ENCODE peak calls at places on chromosomes 7 and 10, in six cellular contexts. One of them, this sample, is unnamed. For H3K36me3, the result is how much of the 10 kb centered on the place peaks cover.

GRCh38 chr7:11026452-11027359 is 53.0 kb downstream of the PHF14 start:
- DNase-seq in trophoblast cell: no peak
- DNase-seq in neuronal stem cell: no peak
- DNase-seq in IMR-90: peak
- DNase-seq in H1: no peak
- DNase-seq in mesendoderm: no peak
- DNase-seq in this sample: no peak

GRCh38 chr10:101011517-101012423 is 12.2 kb downstream of the LZTS2 start:
- DNase-seq in IMR-90: peak
- DNase-seq in mesendoderm: peak
- DNase-seq in neuronal stem cell: no peak
- DNase-seq in trophoblast cell: peak
- DNase-seq in H1: no peak
- DNase-seq in this sample: peak

GRCh38 chr10:121188005-121188404 is 336.8 kb downstream of the WDR11 start:
- DNase-seq in H1: no peak
- DNase-seq in mesendoderm: peak
- DNase-seq in IMR-90: no peak
- DNase-seq in trophoblast cell: no peak
- DNase-seq in neuronal stem cell: no peak
- DNase-seq in this sample: no peak

GRCh38 chr7:124700655-124701054 is 64.9 kb downstream of the GPR37 start:
- DNase-seq in mesendoderm: no peak
- DNase-seq in trophoblast cell: peak
- DNase-seq in neuronal stem cell: no peak
- DNase-seq in H1: no peak
- DNase-seq in IMR-90: peak
- DNase-seq in this sample: peak

GRCh38 chr7:2198206-2198605 is 34.5 kb downstream of the MAD1L1 start:
- DNase-seq in H1: no peak
- DNase-seq in neuronal stem cell: no peak
- DNase-seq in trophoblast cell: no peak
- DNase-seq in IMR-90: no peak
- DNase-seq in mesendoderm: no peak
- DNase-seq in this sample: no peak

GRCh38 chr7:98569606-98570337 is 47.3 kb upstream of the NPTX2 start:
- DNase-seq in neuronal stem cell: no peak
- DNase-seq in IMR-90: no peak
- DNase-seq in H1: no peak
- DNase-seq in trophoblast cell: no peak
- DNase-seq in mesendoderm: no peak
- DNase-seq in this sample: no peak

GRCh38 chr7:37982423-37982822 is 62.0 kb downstream of the EPDR1 start:
- DNase-seq in trophoblast cell: no peak
- DNase-seq in mesendoderm: no peak
- DNase-seq in H1: no peak
- DNase-seq in IMR-90: no peak
- DNase-seq in neuronal stem cell: no peak
- DNase-seq in this sample: no peak

GRCh38 chr10:131839351-131839750 is 61.5 kb upstream of the PPP2R2D start:
- DNase-seq in trophoblast cell: no peak
- DNase-seq in neuronal stem cell: no peak
- DNase-seq in IMR-90: no peak
- DNase-seq in H1: no peak
- DNase-seq in mesendoderm: no peak
- DNase-seq in this sample: no peak

GRCh38 chr7:132118641-132119040 is 457.6 kb downstream of the PLXNA4 start:
- DNase-seq in neuronal stem cell: no peak
- DNase-seq in IMR-90: no peak
- DNase-seq in trophoblast cell: no peak
- DNase-seq in H1: no peak
- DNase-seq in mesendoderm: no peak
- DNase-seq in this sample: no peak

GRCh38 chr10:14605231-14605925 is 169.3 kb downstream of the FAM107B start:
- DNase-seq in neuronal stem cell: no peak
- DNase-seq in trophoblast cell: peak
- DNase-seq in mesendoderm: peak
- DNase-seq in IMR-90: peak
- DNase-seq in H1: no peak
- DNase-seq in this sample: peak

GRCh38 chr7:27346531-27347260 is 104.1 kb downstream of the EVX1 start:
- DNase-seq in neuronal stem cell: no peak
- DNase-seq in trophoblast cell: peak
- DNase-seq in IMR-90: peak
- DNase-seq in mesendoderm: peak
- DNase-seq in H1: no peak
- DNase-seq in this sample: peak

GRCh38 chr7:32957326-32958045 is at the start of gene FKBP9:
- DNase-seq in mesendoderm: peak
- DNase-seq in H1: no peak
- DNase-seq in trophoblast cell: peak
- DNase-seq in neuronal stem cell: peak
- DNase-seq in IMR-90: peak
- DNase-seq in this sample: peak

GRCh38 chr10:28797904-28798371 is 120.6 kb downstream of the BAMBI start:
- DNase-seq in IMR-90: no peak
- DNase-seq in neuronal stem cell: no peak
- DNase-seq in H1: no peak
- DNase-seq in trophoblast cell: no peak
- DNase-seq in mesendoderm: no peak
- DNase-seq in this sample: no peak

GRCh38 chr7:143519411-143520131 is 41.9 kb downstream of the TAS2R41 start:
- DNase-seq in neuronal stem cell: no peak
- DNase-seq in IMR-90: peak
- DNase-seq in trophoblast cell: no peak
- DNase-seq in H1: no peak
- DNase-seq in mesendoderm: no peak
- DNase-seq in this sample: peak

GRCh38 chr7:27151341-27151944 is 940 bp downstream of the HOXA3 start:
- DNase-seq in neuronal stem cell: no peak
- DNase-seq in IMR-90: no peak
- DNase-seq in mesendoderm: no peak
- DNase-seq in trophoblast cell: no peak
- DNase-seq in H1: no peak
- DNase-seq in this sample: no peak

GRCh38 chr7:54995631-54996340 is 23.0 kb upstream of the EGFR start:
- DNase-seq in trophoblast cell: peak
- DNase-seq in mesendoderm: no peak
- DNase-seq in H1: no peak
- DNase-seq in IMR-90: peak
- DNase-seq in neuronal stem cell: no peak
- DNase-seq in this sample: peak

GRCh38 chr7:47786557-47787248 is 161.6 kb downstream of the PKD1L1 start:
- DNase-seq in neuronal stem cell: peak
- DNase-seq in mesendoderm: peak
- DNase-seq in trophoblast cell: peak
- DNase-seq in IMR-90: peak
- DNase-seq in H1: peak
- DNase-seq in this sample: peak

GRCh38 chr10:69515699-69516547 is 57.3 kb downstream of the NEUROG3 start:
- DNase-seq in H1: peak
- DNase-seq in IMR-90: peak
- DNase-seq in trophoblast cell: peak
- DNase-seq in mesendoderm: peak
- DNase-seq in neuronal stem cell: peak
- DNase-seq in this sample: peak

GRCh38 chr10:3807221-3807927 is 22.4 kb upstream of the KLF6 start:
- DNase-seq in trophoblast cell: peak
- DNase-seq in mesendoderm: no peak
- DNase-seq in H1: no peak
- DNase-seq in IMR-90: no peak
- DNase-seq in neuronal stem cell: no peak
- DNase-seq in this sample: peak

GRCh38 chr10:3803884-3804741 is 19.1 kb upstream of the KLF6 start:
- DNase-seq in IMR-90: peak
- DNase-seq in neuronal stem cell: no peak
- DNase-seq in trophoblast cell: peak
- DNase-seq in H1: no peak
- DNase-seq in mesendoderm: peak
- DNase-seq in this sample: peak

GRCh38 chr10:3806603-3807002 is 21.6 kb upstream of the KLF6 start:
- DNase-seq in trophoblast cell: peak
- DNase-seq in H1: no peak
- DNase-seq in neuronal stem cell: no peak
- DNase-seq in IMR-90: peak
- DNase-seq in mesendoderm: peak
- DNase-seq in this sample: peak

GRCh38 chr10:3805227-3805790 is 20.3 kb upstream of the KLF6 start:
- DNase-seq in IMR-90: peak
- DNase-seq in trophoblast cell: peak
- DNase-seq in mesendoderm: no peak
- DNase-seq in neuronal stem cell: no peak
- DNase-seq in H1: no peak
- DNase-seq in this sample: peak

DNA sequence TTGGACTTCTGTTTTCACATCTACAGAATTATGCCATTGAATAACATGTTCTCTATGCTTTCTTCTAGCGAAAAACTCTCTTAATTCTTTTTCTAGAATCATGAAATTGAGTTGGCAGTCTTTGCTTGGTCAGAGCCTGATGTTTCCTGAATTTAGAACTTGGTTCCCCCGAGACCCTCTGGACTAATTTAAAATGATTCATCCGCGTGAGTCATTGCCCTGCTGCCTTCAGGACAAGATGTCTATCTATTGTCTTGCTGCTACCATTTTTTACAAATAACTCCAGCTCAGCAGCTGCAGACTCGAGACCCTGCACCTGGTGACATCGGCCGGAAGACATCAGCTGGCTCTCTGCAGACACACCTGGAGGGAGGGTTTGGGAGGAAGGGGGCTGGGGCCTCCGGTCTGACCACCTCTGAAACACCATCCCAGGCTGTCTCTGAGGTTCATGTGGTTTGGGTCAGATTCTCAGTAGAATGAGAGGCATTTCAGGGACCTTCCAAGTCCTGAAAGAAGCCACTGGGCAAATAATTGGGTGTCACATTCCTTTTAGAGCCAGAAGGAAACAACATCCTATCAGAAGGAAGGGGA is 20.9 kb upstream of the KLF6 start:
- DNase-seq in trophoblast cell: peak
- DNase-seq in IMR-90: peak
- DNase-seq in mesendoderm: peak
- DNase-seq in neuronal stem cell: no peak
- DNase-seq in H1: no peak
- DNase-seq in this sample: peak
- H3K9ac ChIP-seq in trophoblast cell: no peak
- H3K9ac ChIP-seq in IMR-90: no peak
- H3K9ac ChIP-seq in mesendoderm: no peak
- H3K9ac ChIP-seq in neuronal stem cell: no peak
- H3K9ac ChIP-seq in H1: no peak
- H3K9ac ChIP-seq in this sample: peak

DNA sequence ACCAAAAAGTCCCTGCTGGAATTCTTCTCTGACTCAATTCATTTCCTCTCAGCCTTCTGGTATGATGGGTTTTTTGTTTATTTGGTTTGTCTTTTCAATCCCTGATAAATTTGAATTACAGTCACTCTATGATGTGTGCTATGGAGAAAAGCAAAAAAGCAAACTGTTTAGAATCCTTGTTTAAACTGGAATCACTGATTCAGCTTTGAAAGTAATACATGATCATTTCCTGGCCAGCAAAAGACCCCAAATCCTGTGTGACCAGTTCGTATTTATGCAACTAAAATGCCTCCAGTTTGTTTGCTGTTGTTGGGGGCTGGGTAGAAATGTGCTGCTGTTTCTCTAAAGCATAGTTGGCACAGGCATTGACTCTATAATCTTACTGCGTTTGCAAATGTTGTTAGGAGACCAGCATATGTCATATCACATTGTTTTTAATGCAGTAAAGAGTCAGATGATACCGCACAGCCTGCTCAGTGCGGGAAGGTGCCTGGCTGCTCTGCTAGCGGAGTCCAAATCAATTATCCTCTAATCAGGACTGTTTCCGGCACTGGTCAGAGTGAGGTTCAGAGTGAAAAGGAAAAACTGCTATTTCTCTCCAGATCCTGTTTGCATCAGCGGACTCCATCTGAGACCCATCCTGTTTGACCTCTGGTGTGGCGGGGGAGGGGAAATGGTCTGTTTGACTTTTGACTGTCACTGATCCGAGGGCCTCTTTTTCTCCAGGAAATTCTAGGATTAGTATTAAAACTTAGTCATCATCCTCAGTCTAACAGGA is 40.6 kb upstream of the ADD3 start:
- DNase-seq in mesendoderm: peak
- DNase-seq in H1: no peak
- DNase-seq in IMR-90: peak
- DNase-seq in trophoblast cell: no peak
- DNase-seq in neuronal stem cell: no peak
- DNase-seq in this sample: peak
- H2AK5ac ChIP-seq in mesendoderm: no peak
- H2AK5ac ChIP-seq in H1: no peak
- H2AK5ac ChIP-seq in IMR-90: peak
- H2AK5ac ChIP-seq in trophoblast cell: no peak
- H2AK5ac ChIP-seq in neuronal stem cell: no peak
- H2AK5ac ChIP-seq in this sample: no peak

GRCh38 chr7:16606704-16607103 is 38.9 kb downstream of the ANKMY2 start:
- DNase-seq in H1: no peak
- DNase-seq in mesendoderm: no peak
- DNase-seq in trophoblast cell: no peak
- DNase-seq in neuronal stem cell: no peak
- DNase-seq in IMR-90: no peak
- DNase-seq in this sample: no peak
- H3K36me3 ChIP-seq in H1: under half
- H3K36me3 ChIP-seq in mesendoderm: under half
- H3K36me3 ChIP-seq in trophoblast cell: under half
- H3K36me3 ChIP-seq in neuronal stem cell: under half
- H3K36me3 ChIP-seq in IMR-90: under half
- H3K36me3 ChIP-seq in this sample: half or more

GRCh38 chr10:24437302-24437701 is 228.4 kb downstream of the KIAA1217 start:
- DNase-seq in H1: no peak
- DNase-seq in mesendoderm: no peak
- DNase-seq in neuronal stem cell: no peak
- DNase-seq in IMR-90: no peak
- DNase-seq in trophoblast cell: peak
- DNase-seq in this sample: no peak

GRCh38 chr10:24442234-24442633 is 233.3 kb downstream of the KIAA1217 start:
- DNase-seq in H1: no peak
- DNase-seq in neuronal stem cell: no peak
- DNase-seq in mesendoderm: no peak
- DNase-seq in trophoblast cell: no peak
- DNase-seq in IMR-90: no peak
- DNase-seq in this sample: no peak

GRCh38 chr10:24440817-24441790 is 232.2 kb downstream of the KIAA1217 start:
- DNase-seq in H1: no peak
- DNase-seq in neuronal stem cell: no peak
- DNase-seq in trophoblast cell: peak
- DNase-seq in IMR-90: peak
- DNase-seq in mesendoderm: peak
- DNase-seq in this sample: peak

GRCh38 chr10:24438800-24439199 is 229.9 kb downstream of the KIAA1217 start:
- DNase-seq in mesendoderm: no peak
- DNase-seq in neuronal stem cell: no peak
- DNase-seq in H1: no peak
- DNase-seq in trophoblast cell: peak
- DNase-seq in IMR-90: peak
- DNase-seq in this sample: no peak

DNA sequence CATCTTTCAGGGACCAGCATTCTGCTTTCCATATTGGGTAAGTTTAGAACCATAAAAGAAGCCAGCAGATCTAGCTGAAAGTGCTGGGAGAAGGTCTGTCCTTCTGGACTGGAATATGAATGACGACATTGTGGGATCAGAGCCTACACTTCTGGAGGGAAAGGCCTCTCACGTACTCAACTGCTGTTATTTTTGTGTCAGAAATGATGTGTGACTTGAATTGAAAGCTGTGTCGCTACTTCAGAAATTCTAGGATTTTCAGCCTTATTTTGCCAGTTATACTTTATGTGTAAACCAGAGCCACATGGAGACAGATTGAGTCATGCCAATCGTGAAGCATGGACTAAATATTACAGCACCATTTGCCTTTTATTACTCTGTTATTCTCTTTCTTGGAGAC is 231.0 kb downstream of the KIAA1217 start:
- DNase-seq in H1: no peak
- DNase-seq in trophoblast cell: no peak
- DNase-seq in neuronal stem cell: no peak
- DNase-seq in mesendoderm: no peak
- DNase-seq in IMR-90: peak
- DNase-seq in this sample: no peak
- H3K9ac ChIP-seq in H1: no peak
- H3K9ac ChIP-seq in trophoblast cell: no peak
- H3K9ac ChIP-seq in neuronal stem cell: no peak
- H3K9ac ChIP-seq in mesendoderm: no peak
- H3K9ac ChIP-seq in IMR-90: no peak
- H3K9ac ChIP-seq in this sample: peak

This sample was measured in mesenchymal stem cell.